ENCODE peak calls at places on chromosomes 11 and 22, in nine cellular contexts. C is mesenchymal stem cell, S is HFF-Myc, E is heart right ventricle, Z is vagina, J is heart left ventricle, G is lung, R is body of pancreas, W is K562. A is an unnamed sample.

GRCh38 chr11:94771951-94772350 is 3.8 kb downstream of the AMOTL1 start:
- DNase-seq in W (no peak), J (no peak), C (no peak), R (no peak), S (no peak), Z (no peak), E (no peak), G (no peak), A (no peak)

GRCh38 chr11:10514210-10514609 is 26.8 kb downstream of the RNF141 start:
- DNase-seq in E (no peak), G (no peak), R (no peak), W (no peak), S (no peak), Z (no peak), J (no peak), C (peak), A (no peak)

GRCh38 chr11:58316142-58316541 is 42.7 kb downstream of the OR5B17 start:
- DNase-seq in J (no peak), C (peak), W (no peak), R (no peak), Z (no peak), G (no peak), E (no peak), S (no peak), A (no peak)

GRCh38 chr11:84719935-84720577 is 907.1 kb downstream of the DLG2 start:
- DNase-seq in G (no peak), C (no peak), Z (no peak), J (no peak), E (no peak), R (peak), W (no peak), S (no peak), A (no peak)

GRCh38 chr11:23772081-23772480 is 724.8 kb upstream of the LUZP2 start:
- DNase-seq in G (no peak), R (no peak), J (no peak), C (peak), Z (no peak), E (no peak), W (no peak), S (no peak), A (no peak)

GRCh38 chr11:93939084-93939780 is 81.9 kb upstream of the HEPHL1 start:
- DNase-seq in Z (no peak), E (no peak), J (no peak), W (no peak), S (no peak), R (no peak), C (no peak), G (no peak), A (no peak)

GRCh38 chr11:107705027-107705426 is 6.8 kb downstream of the SLN start:
- DNase-seq in Z (no peak), W (no peak), C (peak), E (no peak), J (no peak), R (no peak), G (no peak), S (peak), A (peak)

GRCh38 chr11:61776561-61777075 is 15.8 kb downstream of the TMEM258 start:
- DNase-seq in W (peak), R (peak), G (peak), E (peak), J (no peak), Z (no peak), S (no peak), C (peak), A (peak)

GRCh38 chr11:59857444-59858434 is 8.5 kb downstream of the TCN1 start:
- DNase-seq in C (peak), Z (no peak), J (no peak), G (no peak), E (no peak), S (no peak), R (no peak), W (peak), A (peak)

GRCh38 chr11:22459053-22459452 is 120.9 kb downstream of the SLC17A6 start:
- DNase-seq in C (peak), E (no peak), J (no peak), G (no peak), R (no peak), W (no peak), Z (no peak), S (no peak), A (no peak)

GRCh38 chr22:29799217-29799680 is 32.1 kb downstream of the UQCR10 start:
- DNase-seq in C (peak), R (peak), E (peak), J (peak), W (peak), S (peak), G (peak), Z (no peak), A (peak)

GRCh38 chr22:41822289-41823057 is 10.4 kb upstream of the SREBF2 start:
- DNase-seq in W (peak), J (no peak), Z (no peak), S (peak), G (no peak), E (no peak), C (peak), R (no peak), A (peak)

GRCh38 chr22:39341179-39341578 is 8.6 kb upstream of the SYNGR1 start:
- DNase-seq in J (no peak), E (no peak), R (no peak), C (no peak), Z (no peak), W (peak), G (no peak), S (no peak), A (no peak)

GRCh38 chr22:35489225-35489624 is 51.4 kb upstream of the RASD2 start:
- DNase-seq in S (no peak), E (no peak), G (no peak), R (no peak), Z (no peak), J (no peak), C (no peak), W (no peak), A (no peak)

GRCh38 chr22:46084376-46084775 is 66.0 kb upstream of the PPARA start:
- DNase-seq in J (no peak), S (no peak), G (no peak), Z (no peak), R (no peak), W (no peak), C (no peak), E (no peak), A (no peak)

GRCh38 chr11:60900673-60901404 is 5.5 kb downstream of the PRPF19 start:
- DNase-seq in S (no peak), C (no peak), E (no peak), Z (no peak), W (no peak), J (no peak), R (no peak), G (no peak), A (no peak)

GRCh38 chr11:58629857-58630256 is 7.4 kb downstream of the CNTF start:
- DNase-seq in E (peak), Z (no peak), S (no peak), G (no peak), J (no peak), R (peak), W (peak), C (peak), A (peak)

GRCh38 chr11:69554849-69555248 is 73.4 kb downstream of the LINC01488 start:
- DNase-seq in G (no peak), S (no peak), J (no peak), C (no peak), Z (no peak), E (no peak), W (no peak), R (no peak), A (no peak)

GRCh38 chr22:38700271-38700788 is 413 bp downstream of the JOSD1 start:
- DNase-seq in J (peak), R (peak), S (no peak), C (peak), W (peak), Z (no peak), G (peak), E (peak), A (no peak)

GRCh38 chr11:8291421-8292350 is 28.0 kb upstream of the LMO1 start:
- DNase-seq in Z (no peak), W (no peak), R (peak), G (no peak), S (no peak), E (no peak), C (no peak), J (no peak), A (no peak)

GRCh38 chr22:29524440-29525191 is 28.9 kb downstream of the THOC5 start:
- DNase-seq in G (no peak), S (no peak), E (peak), R (peak), C (peak), W (peak), Z (no peak), J (no peak), A (peak)

GRCh38 chr11:119447664-119448242 is 24.8 kb upstream of the THY1 start:
- DNase-seq in G (no peak), Z (no peak), E (no peak), C (no peak), S (no peak), J (no peak), R (no peak), W (no peak), A (no peak)

GRCh38 chr11:116578971-116579687 is 193.7 kb downstream of the BUD13 start:
- DNase-seq in R (no peak), S (no peak), E (peak), W (no peak), C (no peak), Z (no peak), G (no peak), J (no peak), A (no peak)
- H3K4me3 ChIP-seq in R (no peak), S (no peak), E (no peak), W (no peak), C (no peak), Z (no peak), G (no peak), J (no peak), A (no peak)

GRCh38 chr11:44319170-44319551 is 9.2 kb upstream of the ALX4 start:
- DNase-seq in E (no peak), J (no peak), G (no peak), R (no peak), Z (no peak), C (no peak), S (no peak), W (no peak), A (no peak)
- H3K4me3 ChIP-seq in E (no peak), J (no peak), G (no peak), R (no peak), Z (no peak), C (no peak), S (no peak), W (no peak), A (no peak)

DNA sequence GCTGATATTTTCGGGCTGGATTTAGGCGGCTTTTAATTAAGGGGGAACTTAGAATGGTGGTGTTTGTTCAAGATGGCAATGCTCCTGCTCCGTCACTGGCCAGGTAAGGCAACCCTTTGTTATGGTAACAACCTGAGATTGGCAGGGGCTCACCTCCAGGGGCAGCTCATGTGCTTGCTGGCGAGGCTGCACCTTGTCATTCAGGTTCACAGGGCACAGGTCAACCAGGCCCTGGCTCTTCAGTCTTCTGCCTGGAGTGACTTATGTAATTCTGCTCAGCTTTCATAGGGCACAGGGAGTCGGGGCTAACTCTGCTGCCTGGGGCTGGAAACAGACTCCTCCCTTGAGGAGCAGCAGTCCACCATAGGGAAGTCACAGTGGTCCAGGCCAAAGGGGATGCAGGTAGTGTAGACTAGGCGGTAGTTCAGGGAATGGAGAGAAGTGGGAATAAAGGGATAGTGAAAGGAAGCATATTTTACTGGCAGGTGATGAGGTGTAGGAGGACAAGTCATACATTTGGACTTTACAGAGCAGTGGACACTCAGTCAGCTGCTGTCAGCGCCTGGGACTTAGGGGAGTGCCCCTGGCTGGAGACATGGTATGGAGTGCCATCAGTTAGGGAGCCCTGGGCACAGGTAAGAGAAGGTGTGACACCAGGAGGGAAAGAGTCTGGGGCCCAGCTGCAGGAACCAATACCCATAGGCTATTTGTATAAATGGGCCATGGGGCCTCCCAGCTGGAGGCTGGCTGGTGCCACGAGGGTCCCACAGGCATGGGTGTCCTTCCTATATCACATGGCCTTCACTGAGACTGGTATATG is 1.3 kb upstream of the MIF start:
- DNase-seq in S (no peak), G (no peak), W (no peak), Z (no peak), J (no peak), C (no peak), E (no peak), R (no peak), A (no peak)
- H3K4me3 ChIP-seq in S (no peak), G (no peak), W (no peak), Z (no peak), J (no peak), C (no peak), E (no peak), R (no peak), A (peak)

GRCh38 chr11:34176980-34177319 is 71.5 kb downstream of the NAT10 start:
- DNase-seq in G (no peak), Z (no peak), J (no peak), C (no peak), S (no peak), W (no peak), E (no peak), R (no peak), A (no peak)

GRCh38 chr11:34169664-34170063 is 64.2 kb downstream of the NAT10 start:
- DNase-seq in Z (no peak), S (no peak), J (no peak), C (no peak), R (no peak), E (no peak), W (no peak), G (no peak), A (no peak)

GRCh38 chr11:34175284-34176019 is 70.0 kb downstream of the NAT10 start:
- DNase-seq in R (no peak), C (no peak), W (no peak), Z (no peak), G (no peak), J (no peak), S (no peak), E (no peak), A (no peak)

GRCh38 chr11:34174411-34175041 is 69.1 kb downstream of the NAT10 start:
- DNase-seq in Z (no peak), W (peak), C (peak), G (peak), E (peak), R (peak), S (no peak), J (peak), A (peak)

DNA sequence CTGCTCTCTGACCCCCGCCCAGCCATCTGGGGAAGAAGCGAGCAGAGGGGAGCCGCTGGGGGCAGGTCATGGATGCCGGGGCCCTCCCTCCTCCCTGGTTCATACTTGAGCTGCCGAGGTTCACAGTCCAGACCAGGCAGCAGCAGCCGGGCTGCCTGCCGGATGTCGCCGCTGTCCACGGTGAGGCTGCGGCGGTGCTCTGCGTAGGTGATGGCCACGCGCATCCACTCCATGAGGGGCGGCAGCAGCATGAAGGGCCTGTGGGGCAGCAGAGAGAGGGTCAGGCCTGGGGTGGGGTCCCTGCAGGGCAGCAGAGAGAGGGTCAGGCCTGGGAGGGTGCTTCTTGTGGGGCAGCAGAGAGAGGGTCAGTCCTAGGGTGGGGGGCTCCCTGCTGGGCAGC is 67.6 kb downstream of the NAT10 start:
- DNase-seq in W (no peak), R (no peak), G (no peak), C (no peak), J (no peak), S (no peak), E (no peak), Z (no peak), A (no peak)
- H3K4me3 ChIP-seq in W (no peak), R (no peak), G (no peak), C (no peak), J (no peak), S (no peak), E (no peak), Z (no peak), A (no peak)

DNA sequence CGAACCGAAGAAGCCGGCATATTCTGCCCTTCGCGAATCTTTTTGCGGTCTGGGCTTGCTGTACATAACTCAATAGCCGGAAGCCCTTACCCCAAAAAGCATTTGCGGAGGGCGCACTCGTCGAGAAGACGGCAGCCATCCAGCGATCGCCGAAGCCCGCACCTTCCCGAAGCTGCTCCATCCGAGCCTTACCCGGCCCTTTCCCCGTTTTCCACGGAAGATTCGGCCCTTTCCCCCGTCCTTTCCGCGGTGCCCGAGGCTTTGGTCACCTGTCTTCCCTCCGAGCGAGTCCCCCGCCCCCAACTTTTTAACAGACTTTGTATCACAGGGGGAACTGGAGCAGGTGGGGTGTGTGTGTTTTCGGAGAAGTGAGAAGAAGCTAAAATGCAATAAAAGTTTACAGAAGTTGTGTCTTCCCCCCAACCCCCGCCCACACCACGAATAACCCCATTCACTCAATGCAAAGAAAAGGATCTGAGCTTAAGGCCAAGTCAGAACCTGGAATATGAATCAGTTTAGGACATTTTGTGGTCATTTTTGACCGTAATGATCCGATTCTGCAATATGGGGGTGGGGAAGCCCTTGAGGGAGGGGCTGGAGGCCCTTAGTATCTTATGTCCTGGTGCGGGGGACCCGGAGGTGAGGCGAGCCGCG is 99.0 kb upstream of the HSD17B12 start:
- DNase-seq in E (no peak), R (no peak), Z (no peak), G (no peak), W (no peak), C (no peak), J (no peak), S (no peak), A (no peak)
- H3K4me3 ChIP-seq in E (peak), R (no peak), Z (no peak), G (no peak), W (no peak), C (peak), J (peak), S (no peak), A (no peak)

GRCh38 chr22:50673231-50674126 is 856 bp downstream of the SHANK3 start:
- DNase-seq in J (no peak), E (no peak), S (no peak), G (no peak), W (peak), C (no peak), R (no peak), Z (no peak), A (no peak)
- H3K4me3 ChIP-seq in J (peak), E (peak), S (no peak), G (peak), W (no peak), C (no peak), R (no peak), Z (peak), A (no peak)

DNA sequence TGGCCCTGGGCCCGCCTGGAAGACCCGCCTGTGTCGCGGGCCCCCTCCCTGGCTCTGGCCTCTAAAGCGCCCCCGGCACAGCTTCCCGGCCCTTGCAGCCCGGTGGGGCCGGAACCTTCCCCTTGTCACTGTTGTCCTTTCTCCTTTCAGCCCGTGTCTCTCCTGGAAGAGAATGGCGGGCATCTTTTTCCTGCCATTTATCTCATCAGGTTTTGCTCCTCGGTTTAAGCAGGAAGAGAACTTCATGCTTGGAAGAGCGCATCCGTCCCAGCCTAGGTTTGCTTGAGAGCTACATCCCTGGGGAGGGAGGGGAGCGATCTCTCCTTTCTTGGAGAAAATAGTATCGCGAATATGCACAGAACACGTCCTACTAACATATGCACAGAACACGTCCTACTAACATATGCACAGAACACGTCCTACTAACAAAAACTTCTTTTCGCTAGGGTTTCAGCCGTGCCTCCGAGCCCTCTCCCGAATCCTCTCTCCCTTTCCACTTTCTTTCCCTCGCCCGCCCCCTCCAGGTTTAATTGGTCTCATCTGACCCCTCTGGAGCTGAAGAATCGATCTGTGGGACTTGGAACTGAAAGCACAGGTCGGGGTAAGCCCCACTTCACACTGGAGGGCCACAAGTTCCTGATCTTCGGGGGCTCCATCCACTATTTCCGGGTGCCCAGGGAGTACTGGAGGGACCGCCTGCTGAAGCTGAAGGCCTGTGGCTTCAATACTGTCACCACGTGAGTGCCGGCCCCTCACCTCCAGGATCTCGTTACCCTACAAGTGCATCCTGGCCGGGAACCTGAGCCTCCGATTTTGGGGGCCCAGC is 1.2 kb downstream of the GLB1L3 start:
- DNase-seq in J (no peak), W (no peak), S (no peak), G (no peak), R (no peak), Z (peak), E (no peak), C (no peak), A (no peak)
- H3K4me3 ChIP-seq in J (peak), W (no peak), S (no peak), G (no peak), R (no peak), Z (peak), E (no peak), C (peak), A (no peak)

DNA sequence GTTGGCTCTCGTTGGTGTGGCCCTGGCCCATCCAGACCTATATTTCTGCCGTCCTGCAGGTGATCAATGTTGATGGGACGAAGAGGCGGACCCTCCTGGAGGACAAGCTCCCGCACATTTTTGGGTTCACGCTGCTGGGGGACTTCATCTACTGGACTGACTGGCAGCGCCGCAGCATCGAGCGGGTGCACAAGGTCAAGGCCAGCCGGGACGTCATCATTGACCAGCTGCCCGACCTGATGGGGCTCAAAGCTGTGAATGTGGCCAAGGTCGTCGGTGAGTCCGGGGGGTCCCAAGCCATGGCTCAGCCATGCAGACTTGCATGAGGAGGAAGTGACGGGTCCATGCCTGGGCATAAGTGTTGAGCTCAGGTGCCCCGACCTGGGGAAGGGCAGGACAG is 57.1 kb upstream of the PPP6R3 start:
- DNase-seq in E (no peak), G (no peak), C (no peak), S (no peak), J (no peak), W (no peak), Z (no peak), R (no peak), A (no peak)
- H3K4me3 ChIP-seq in E (no peak), G (no peak), C (no peak), S (no peak), J (no peak), W (no peak), Z (no peak), R (no peak), A (no peak)

A was measured in NB4.